ENCODE peak calls at places on chromosomes 6 and 20, in six cellular contexts. One of them, this sample, is unnamed.

GRCh38 chr20:24970743-24971142 is 21.7 kb downstream of the CST7 start:
- DNase-seq in gastrocnemius medialis: no peak
- DNase-seq in psoas muscle: no peak
- DNase-seq in mammary epithelial cell: no peak
- DNase-seq in transverse colon: no peak
- DNase-seq in stomach: no peak
- DNase-seq in this sample: no peak

GRCh38 chr20:57094171-57094891 is 172.1 kb downstream of the BMP7 start:
- DNase-seq in gastrocnemius medialis: no peak
- DNase-seq in psoas muscle: no peak
- DNase-seq in mammary epithelial cell: no peak
- DNase-seq in transverse colon: no peak
- DNase-seq in stomach: no peak
- DNase-seq in this sample: no peak

GRCh38 chr6:12265795-12266194 is 24.4 kb upstream of the EDN1 start:
- DNase-seq in gastrocnemius medialis: no peak
- DNase-seq in psoas muscle: no peak
- DNase-seq in mammary epithelial cell: peak; percentile 80
- DNase-seq in transverse colon: no peak
- DNase-seq in stomach: no peak
- DNase-seq in this sample: no peak

GRCh38 chr6:167827588-167828324 is 1.0 kb downstream of the AFDN start:
- DNase-seq in gastrocnemius medialis: peak; percentile 24
- DNase-seq in psoas muscle: peak; percentile 30
- DNase-seq in mammary epithelial cell: peak; percentile 48
- DNase-seq in transverse colon: peak; percentile 72
- DNase-seq in stomach: peak; percentile 61
- DNase-seq in this sample: peak; percentile 72

GRCh38 chr20:53512076-53512475 is 81.6 kb downstream of the ZNF217 start:
- DNase-seq in gastrocnemius medialis: no peak
- DNase-seq in psoas muscle: no peak
- DNase-seq in mammary epithelial cell: no peak
- DNase-seq in transverse colon: no peak
- DNase-seq in stomach: no peak
- DNase-seq in this sample: no peak

GRCh38 chr6:164926686-164927085 is 382.7 kb downstream of the C6orf118 start:
- DNase-seq in gastrocnemius medialis: no peak
- DNase-seq in psoas muscle: no peak
- DNase-seq in mammary epithelial cell: no peak
- DNase-seq in transverse colon: no peak
- DNase-seq in stomach: no peak
- DNase-seq in this sample: no peak

GRCh38 chr6:165939047-165939446 is 228.6 kb downstream of the TBXT start:
- DNase-seq in gastrocnemius medialis: no peak
- DNase-seq in psoas muscle: no peak
- DNase-seq in mammary epithelial cell: no peak
- DNase-seq in transverse colon: no peak
- DNase-seq in stomach: no peak
- DNase-seq in this sample: no peak

GRCh38 chr6:41327177-41327576 is 8.2 kb upstream of the NCR2 start:
- DNase-seq in gastrocnemius medialis: no peak
- DNase-seq in psoas muscle: no peak
- DNase-seq in mammary epithelial cell: no peak
- DNase-seq in transverse colon: no peak
- DNase-seq in stomach: no peak
- DNase-seq in this sample: no peak

GRCh38 chr6:42766163-42766670 is 15.6 kb upstream of the BICRAL start:
- DNase-seq in gastrocnemius medialis: peak; percentile 39
- DNase-seq in psoas muscle: peak; percentile 37
- DNase-seq in mammary epithelial cell: peak; percentile 76
- DNase-seq in transverse colon: no peak
- DNase-seq in stomach: no peak
- DNase-seq in this sample: no peak

GRCh38 chr20:1648101-1648500 is 9.5 kb downstream of the SIRPG start:
- DNase-seq in gastrocnemius medialis: no peak
- DNase-seq in psoas muscle: no peak
- DNase-seq in mammary epithelial cell: no peak
- DNase-seq in transverse colon: no peak
- DNase-seq in stomach: no peak
- DNase-seq in this sample: no peak

GRCh38 chr6:106512048-106512957 is 117.0 kb downstream of the RTN4IP1 start:
- DNase-seq in gastrocnemius medialis: no peak
- DNase-seq in psoas muscle: peak; percentile 70
- DNase-seq in mammary epithelial cell: peak; percentile 68
- DNase-seq in transverse colon: peak; percentile 92
- DNase-seq in stomach: peak; percentile 84
- DNase-seq in this sample: peak; percentile 47

GRCh38 chr20:54545959-54546358 is 70.6 kb downstream of the DOK5 start:
- DNase-seq in gastrocnemius medialis: no peak
- DNase-seq in psoas muscle: no peak
- DNase-seq in mammary epithelial cell: no peak
- DNase-seq in transverse colon: no peak
- DNase-seq in stomach: no peak
- DNase-seq in this sample: no peak

GRCh38 chr6:166633732-166634535 is 6.9 kb upstream of the RPS6KA2 start:
- DNase-seq in gastrocnemius medialis: peak; percentile 87
- DNase-seq in psoas muscle: peak; percentile 62
- DNase-seq in mammary epithelial cell: no peak
- DNase-seq in transverse colon: no peak
- DNase-seq in stomach: no peak
- DNase-seq in this sample: peak; percentile 62

GRCh38 chr6:132900849-132901248 is 86.5 kb downstream of the RPS12 start:
- DNase-seq in gastrocnemius medialis: no peak
- DNase-seq in psoas muscle: no peak
- DNase-seq in mammary epithelial cell: no peak
- DNase-seq in transverse colon: no peak
- DNase-seq in stomach: no peak
- DNase-seq in this sample: no peak

GRCh38 chr20:8305449-8305978 is 173.4 kb downstream of the PLCB1 start:
- DNase-seq in gastrocnemius medialis: peak; percentile 10
- DNase-seq in psoas muscle: peak; percentile 19
- DNase-seq in mammary epithelial cell: peak; percentile 58
- DNase-seq in transverse colon: peak; percentile 53
- DNase-seq in stomach: peak; percentile 71
- DNase-seq in this sample: no peak

GRCh38 chr6:89413006-89413400 is 930 bp upstream of the RRAGD start:
- DNase-seq in gastrocnemius medialis: peak; percentile 10
- DNase-seq in psoas muscle: no peak
- DNase-seq in mammary epithelial cell: no peak
- DNase-seq in transverse colon: peak; percentile 24
- DNase-seq in stomach: peak; percentile 44
- DNase-seq in this sample: peak; percentile 31

GRCh38 chr6:63943826-63944225 is 308.2 kb downstream of the PHF3 start:
- DNase-seq in gastrocnemius medialis: no peak
- DNase-seq in psoas muscle: no peak
- DNase-seq in mammary epithelial cell: no peak
- DNase-seq in transverse colon: no peak
- DNase-seq in stomach: no peak
- DNase-seq in this sample: no peak

GRCh38 chr6:106745824-106746610 is 116.6 kb downstream of the QRSL1 start:
- DNase-seq in gastrocnemius medialis: no peak
- DNase-seq in psoas muscle: no peak
- DNase-seq in mammary epithelial cell: peak; percentile 80
- DNase-seq in transverse colon: no peak
- DNase-seq in stomach: no peak
- DNase-seq in this sample: no peak

GRCh38 chr6:39927159-39927558 is 7.1 kb downstream of the MOCS1 start:
- DNase-seq in gastrocnemius medialis: peak; percentile 53
- DNase-seq in psoas muscle: no peak
- DNase-seq in mammary epithelial cell: peak; percentile 68
- DNase-seq in transverse colon: no peak
- DNase-seq in stomach: no peak
- DNase-seq in this sample: no peak

GRCh38 chr6:35258858-35259193 is 709 bp upstream of the ZNF76 start:
- DNase-seq in gastrocnemius medialis: no peak
- DNase-seq in psoas muscle: no peak
- DNase-seq in mammary epithelial cell: no peak
- DNase-seq in transverse colon: no peak
- DNase-seq in stomach: peak; percentile 28
- DNase-seq in this sample: no peak

GRCh38 chr6:35259946-35260626 is 551 bp downstream of the ZNF76 start:
- DNase-seq in gastrocnemius medialis: peak; percentile 55
- DNase-seq in psoas muscle: peak; percentile 75
- DNase-seq in mammary epithelial cell: peak; percentile 89
- DNase-seq in transverse colon: peak; percentile 80
- DNase-seq in stomach: peak; percentile 69
- DNase-seq in this sample: peak; percentile 71

GRCh38 chr6:35260642-35261570 is 1.4 kb downstream of the ZNF76 start:
- DNase-seq in gastrocnemius medialis: no peak
- DNase-seq in psoas muscle: no peak
- DNase-seq in mammary epithelial cell: no peak
- DNase-seq in transverse colon: no peak
- DNase-seq in stomach: no peak
- DNase-seq in this sample: no peak

GRCh38 chr6:35259194-35259945 is at the start of gene ZNF76:
- DNase-seq in gastrocnemius medialis: peak; percentile 95
- DNase-seq in psoas muscle: peak; percentile 99
- DNase-seq in mammary epithelial cell: peak; percentile 98
- DNase-seq in transverse colon: peak; percentile 98
- DNase-seq in stomach: peak; percentile 99
- DNase-seq in this sample: peak; percentile 97

DNA sequence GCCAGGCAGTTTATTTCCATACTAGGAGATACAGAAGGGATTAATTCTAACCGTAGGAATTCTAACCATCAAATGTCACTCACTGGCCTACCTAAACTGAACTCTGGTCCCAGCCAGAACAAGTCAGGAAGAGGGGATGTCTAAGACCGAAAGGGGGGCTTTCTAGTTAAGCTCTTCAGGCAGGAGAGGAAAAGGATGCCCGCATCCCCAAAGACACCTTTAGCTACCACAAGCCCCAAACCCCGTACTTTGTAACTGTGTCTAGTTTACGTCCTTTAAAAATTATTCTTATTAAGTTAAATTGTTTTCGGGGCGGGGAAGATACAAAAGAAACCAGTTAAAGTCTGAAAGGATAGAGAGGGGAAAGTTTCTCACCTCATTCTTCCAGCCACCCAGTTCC is 1.2 kb upstream of the ZNF76 start:
- DNase-seq in gastrocnemius medialis: no peak
- DNase-seq in psoas muscle: no peak
- DNase-seq in mammary epithelial cell: no peak
- DNase-seq in transverse colon: no peak
- DNase-seq in stomach: no peak
- DNase-seq in this sample: no peak
- H3K4me3 ChIP-seq in gastrocnemius medialis: peak overlapping the region; percentile 74
- H3K4me3 ChIP-seq in psoas muscle: peak overlapping the region; percentile 95
- H3K4me3 ChIP-seq in mammary epithelial cell: peak overlapping the region; percentile 90
- H3K4me3 ChIP-seq in transverse colon: peak overlapping the region; percentile 86
- H3K4me3 ChIP-seq in stomach: peak overlapping the region; percentile 99
- H3K4me3 ChIP-seq in this sample: peak overlapping the region; percentile 94

DNA sequence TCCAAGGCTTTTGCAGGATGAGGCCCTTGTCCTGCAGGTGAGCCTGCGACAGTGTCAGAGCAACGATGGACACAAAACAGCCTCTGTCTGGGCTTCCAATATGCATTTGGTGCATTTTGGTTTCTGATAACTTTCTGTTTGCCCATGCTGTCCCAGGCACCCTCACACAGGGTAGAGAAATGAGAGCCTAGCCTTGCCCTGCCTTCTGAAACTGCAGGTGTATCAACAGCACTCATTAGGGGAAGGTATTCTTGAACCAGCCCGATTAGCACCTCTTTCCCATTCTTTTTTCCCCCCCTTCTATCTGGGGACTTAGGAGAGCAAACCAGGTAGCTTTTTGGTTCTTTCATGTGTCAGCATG is 30.3 kb downstream of the CHMP4B start:
- DNase-seq in gastrocnemius medialis: no peak
- DNase-seq in psoas muscle: no peak
- DNase-seq in mammary epithelial cell: no peak
- DNase-seq in transverse colon: no peak
- DNase-seq in stomach: no peak
- DNase-seq in this sample: no peak
- H3K4me1 ChIP-seq in gastrocnemius medialis: peaks cover 86% of the 10 kb centered on the region
- H3K4me1 ChIP-seq in psoas muscle: peaks cover 82% of the 10 kb centered on the region
- H3K4me1 ChIP-seq in mammary epithelial cell: peaks cover 35% of the 10 kb centered on the region
- H3K4me1 ChIP-seq in transverse colon: peaks cover 87% of the 10 kb centered on the region
- H3K4me1 ChIP-seq in stomach: peaks cover 99% of the 10 kb centered on the region
- H3K4me1 ChIP-seq in this sample: no peaks in the 10 kb centered on the region

GRCh38 chr6:13280253-13280652 is 48.1 kb downstream of the TBC1D7 start:
- DNase-seq in gastrocnemius medialis: no peak
- DNase-seq in psoas muscle: no peak
- DNase-seq in mammary epithelial cell: no peak
- DNase-seq in transverse colon: no peak
- DNase-seq in stomach: no peak
- DNase-seq in this sample: no peak

GRCh38 chr6:13275435-13275989 is 52.8 kb downstream of the TBC1D7 start:
- DNase-seq in gastrocnemius medialis: no peak
- DNase-seq in psoas muscle: no peak
- DNase-seq in mammary epithelial cell: no peak
- DNase-seq in transverse colon: no peak
- DNase-seq in stomach: no peak
- DNase-seq in this sample: no peak

GRCh38 chr6:13277231-13277630 is 51.1 kb downstream of the TBC1D7 start:
- DNase-seq in gastrocnemius medialis: no peak
- DNase-seq in psoas muscle: no peak
- DNase-seq in mammary epithelial cell: peak; percentile 35
- DNase-seq in transverse colon: no peak
- DNase-seq in stomach: no peak
- DNase-seq in this sample: no peak

GRCh38 chr6:13278991-13279390 is 49.3 kb downstream of the TBC1D7 start:
- DNase-seq in gastrocnemius medialis: no peak
- DNase-seq in psoas muscle: no peak
- DNase-seq in mammary epithelial cell: no peak
- DNase-seq in transverse colon: no peak
- DNase-seq in stomach: no peak
- DNase-seq in this sample: no peak

DNA sequence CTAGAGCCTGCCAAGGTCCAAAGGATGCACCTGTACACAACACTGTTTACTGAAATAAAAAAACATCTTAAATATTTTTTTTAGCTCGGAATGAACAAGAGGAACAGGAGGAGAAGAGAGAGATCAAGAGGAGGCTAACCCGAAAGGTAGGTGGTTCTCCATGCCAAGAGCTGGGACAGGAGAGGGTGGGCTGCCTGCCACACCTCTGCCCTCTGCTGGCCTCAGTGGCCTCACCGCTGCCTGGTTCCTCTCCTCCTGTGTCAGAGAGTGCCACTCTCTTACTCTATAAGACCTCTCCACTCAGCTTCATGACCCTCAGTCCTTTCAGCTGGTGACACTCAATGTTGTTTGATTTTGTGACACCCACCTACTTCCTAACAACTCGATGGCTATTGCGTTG is 50.2 kb downstream of the TBC1D7 start:
- DNase-seq in gastrocnemius medialis: no peak
- DNase-seq in psoas muscle: no peak
- DNase-seq in mammary epithelial cell: no peak
- DNase-seq in transverse colon: no peak
- DNase-seq in stomach: no peak
- DNase-seq in this sample: no peak
- TF ChIP-seq CTCF in gastrocnemius medialis: no peak
- TF ChIP-seq CTCF in psoas muscle: no peak
- TF ChIP-seq CTCF in mammary epithelial cell: peak; percentile 27
- TF ChIP-seq CTCF in transverse colon: no peak
- TF ChIP-seq CTCF in stomach: no peak
- TF ChIP-seq CTCF in this sample: no peak

DNA sequence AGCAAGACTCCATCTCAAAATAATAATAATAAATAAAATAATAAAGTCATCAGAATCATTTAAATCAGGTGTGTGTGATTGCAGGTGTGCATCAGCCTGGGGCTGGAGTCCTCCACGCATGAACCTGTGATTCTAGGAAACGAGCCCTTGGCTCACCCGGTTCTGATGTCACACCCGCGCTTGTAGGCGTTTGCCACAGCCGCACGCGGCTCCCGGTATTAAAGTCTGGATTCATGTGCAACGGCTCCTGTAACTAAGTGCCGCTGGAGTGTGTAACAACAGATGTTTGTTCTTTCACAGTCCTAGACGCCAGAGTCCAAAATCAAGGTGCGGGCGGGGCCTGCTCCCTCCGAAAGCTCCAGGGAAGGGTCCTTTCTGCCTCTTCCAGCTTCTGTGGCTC is 45.2 kb downstream of the KCNQ2 start:
- DNase-seq in gastrocnemius medialis: no peak
- DNase-seq in psoas muscle: no peak
- DNase-seq in mammary epithelial cell: no peak
- DNase-seq in transverse colon: no peak
- DNase-seq in stomach: no peak
- DNase-seq in this sample: no peak
- H3K4me3 ChIP-seq in gastrocnemius medialis: no peak overlapping the region
- H3K4me3 ChIP-seq in psoas muscle: no peak overlapping the region
- H3K4me3 ChIP-seq in mammary epithelial cell: no peak overlapping the region
- H3K4me3 ChIP-seq in transverse colon: no peak overlapping the region
- H3K4me3 ChIP-seq in stomach: no peak overlapping the region
- H3K4me3 ChIP-seq in this sample: no peak overlapping the region

This sample was measured in tibial artery.